ENCODE peak calls at places on chromosomes 4 and X, in seven cellular contexts. I is mesendoderm, M is HCT116, B is fibroblast of lung, A is mesenchymal stem cell, Y is IMR-90, E is GM12878. R is an unnamed sample. For H3K4me1, the result is how much of the 10 kb centered on the place peaks cover.

GRCh38 chr4:168515222-168516011 is 18.6 kb downstream of the PALLD start:
- DNase-seq in I (no peak), M (no peak), B (no peak), A (no peak), Y (no peak), E (no peak), R (no peak)

GRCh38 chrX:24148535-24149345 is 789 bp upstream of the ZFX start:
- DNase-seq in I (peak), M (no peak), B (peak), A (peak), Y (peak), E (no peak), R (no peak)

GRCh38 chr4:87018751-87019150 is 83.9 kb downstream of the AFF1 start:
- DNase-seq in I (no peak), M (no peak), B (no peak), A (no peak), Y (no peak), E (no peak), R (no peak)

GRCh38 chr4:145709843-145710242 is 29.9 kb downstream of the C4orf51 start:
- DNase-seq in I (no peak), M (no peak), B (peak), A (peak), Y (peak), E (no peak), R (no peak)

GRCh38 chr4:86432552-86433134 is 72.8 kb upstream of the MAPK10 start:
- DNase-seq in I (no peak), M (no peak), B (no peak), A (no peak), Y (no peak), E (no peak), R (peak)

GRCh38 chr4:147799986-147800555 is 68.2 kb downstream of the ARHGAP10 start:
- DNase-seq in I (no peak), M (no peak), B (no peak), A (peak), Y (no peak), E (peak), R (peak)

GRCh38 chrX:130829526-130830515 is 73.2 kb downstream of the ENOX2 start:
- DNase-seq in I (no peak), M (no peak), B (peak), A (no peak), Y (no peak), E (no peak), R (no peak)

GRCh38 chrX:152927858-152928760 is 30.2 kb downstream of the ZNF185 start:
- DNase-seq in I (no peak), M (no peak), B (no peak), A (no peak), Y (no peak), E (no peak), R (no peak)

GRCh38 chr4:80434238-80434637 is 98.7 kb downstream of the CFAP299 start:
- DNase-seq in I (no peak), M (no peak), B (peak), A (no peak), Y (peak), E (no peak), R (no peak)

GRCh38 chr4:22988526-22988925 is 295.8 kb downstream of the GBA3 start:
- DNase-seq in I (no peak), M (no peak), B (no peak), A (no peak), Y (no peak), E (no peak), R (no peak)

GRCh38 chrX:120999413-120999812 is 13.9 kb upstream of the CT47A1 start:
- DNase-seq in I (no peak), M (no peak), B (no peak), A (no peak), Y (no peak), E (no peak), R (no peak)

GRCh38 chr4:110046588-110047049 is 133.9 kb downstream of the EGF start:
- DNase-seq in I (no peak), M (peak), B (peak), A (peak), Y (peak), E (no peak), R (no peak)

GRCh38 chrX:19795289-19795688 is 92.1 kb downstream of the SH3KBP1 start:
- DNase-seq in I (no peak), M (no peak), B (no peak), A (no peak), Y (no peak), E (no peak), R (no peak)

GRCh38 chr4:165368567-165368966 is 10.2 kb upstream of the CPE start:
- DNase-seq in I (no peak), M (no peak), B (no peak), A (no peak), Y (no peak), E (no peak), R (no peak)

GRCh38 chr4:165369522-165369921 is 9.3 kb upstream of the CPE start:
- DNase-seq in I (no peak), M (no peak), B (peak), A (peak), Y (no peak), E (no peak), R (no peak)

GRCh38 chr4:165367040-165367439 is 11.8 kb upstream of the CPE start:
- DNase-seq in I (no peak), M (peak), B (no peak), A (no peak), Y (no peak), E (no peak), R (no peak)

GRCh38 chr4:165370530-165370929 is 8.3 kb upstream of the CPE start:
- DNase-seq in I (no peak), M (no peak), B (no peak), A (no peak), Y (no peak), E (no peak), R (no peak)

DNA sequence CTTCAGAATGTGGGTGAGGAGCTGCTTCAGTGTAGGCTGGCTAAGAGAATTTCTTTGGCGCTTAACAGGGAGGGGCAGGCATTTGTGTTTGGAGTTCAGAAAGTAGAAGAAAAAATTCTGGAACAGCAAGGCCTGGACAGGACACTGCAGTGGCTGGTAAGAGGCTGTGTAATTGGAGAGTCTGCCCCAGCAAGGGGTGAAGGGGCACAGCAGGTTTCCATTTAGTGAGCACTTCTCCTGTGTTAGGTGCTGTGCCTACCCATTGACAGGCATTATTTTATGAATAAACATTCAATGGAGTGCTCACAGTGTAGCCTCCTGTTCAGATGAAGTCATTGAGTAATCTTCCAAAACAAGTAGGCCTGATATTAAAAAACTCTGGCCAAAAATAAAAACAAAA is 10.7 kb upstream of the CPE start:
- DNase-seq in I (no peak), M (no peak), B (no peak), A (no peak), Y (no peak), E (no peak), R (no peak)
- H3K4me1 ChIP-seq in I (under half), M (under half), B (under half), A (under half), Y (under half), E (under half), R (under half)

GRCh38 chr4:3315566-3315965 is 22.7 kb downstream of the RGS12 start:
- DNase-seq in I (no peak), M (no peak), B (no peak), A (no peak), Y (no peak), E (no peak), R (no peak)

GRCh38 chr4:3313139-3313538 is 20.3 kb downstream of the RGS12 start:
- DNase-seq in I (no peak), M (no peak), B (no peak), A (no peak), Y (no peak), E (no peak), R (no peak)

GRCh38 chr4:3312362-3312761 is 19.5 kb downstream of the RGS12 start:
- DNase-seq in I (no peak), M (no peak), B (no peak), A (no peak), Y (no peak), E (no peak), R (no peak)

GRCh38 chr4:3314706-3315260 is 22.0 kb downstream of the RGS12 start:
- DNase-seq in I (no peak), M (no peak), B (no peak), A (no peak), Y (no peak), E (no peak), R (no peak)

DNA sequence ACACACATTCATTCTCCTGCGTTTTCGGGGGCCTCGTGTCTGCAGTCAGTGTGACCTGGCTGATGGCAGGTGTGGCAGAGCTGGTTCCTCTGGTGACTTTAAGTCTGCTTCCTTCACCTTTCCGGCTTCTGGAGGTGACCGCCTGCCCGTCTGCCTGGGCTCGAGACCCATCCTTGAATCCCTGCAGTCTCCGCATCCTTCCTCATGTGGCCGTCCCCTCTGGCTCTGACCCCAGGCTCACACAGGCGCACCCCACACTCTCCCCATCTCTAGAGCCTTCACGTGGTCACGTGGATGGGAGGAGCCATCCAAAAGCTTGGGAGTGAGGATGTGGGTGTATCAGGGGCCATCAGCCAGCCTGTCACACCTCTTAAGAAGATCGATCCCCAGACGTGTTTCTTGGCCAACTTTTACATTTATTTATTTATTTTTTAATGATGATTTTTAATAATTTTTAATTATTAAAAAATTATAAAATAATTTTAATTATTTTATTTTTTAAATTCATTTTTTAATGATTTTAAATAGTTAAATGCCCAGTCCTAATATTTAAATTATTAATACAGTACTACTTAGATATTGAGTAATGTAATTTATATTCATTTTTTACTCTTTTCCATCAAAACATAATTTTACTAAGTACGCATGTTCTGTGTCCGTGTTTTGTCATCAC is 20.9 kb downstream of the RGS12 start:
- DNase-seq in I (no peak), M (no peak), B (no peak), A (no peak), Y (no peak), E (no peak), R (no peak)
- H3K9ac ChIP-seq in I (no peak), M (no peak), B (no peak), A (no peak), Y (no peak), E (no peak), R (no peak)

DNA sequence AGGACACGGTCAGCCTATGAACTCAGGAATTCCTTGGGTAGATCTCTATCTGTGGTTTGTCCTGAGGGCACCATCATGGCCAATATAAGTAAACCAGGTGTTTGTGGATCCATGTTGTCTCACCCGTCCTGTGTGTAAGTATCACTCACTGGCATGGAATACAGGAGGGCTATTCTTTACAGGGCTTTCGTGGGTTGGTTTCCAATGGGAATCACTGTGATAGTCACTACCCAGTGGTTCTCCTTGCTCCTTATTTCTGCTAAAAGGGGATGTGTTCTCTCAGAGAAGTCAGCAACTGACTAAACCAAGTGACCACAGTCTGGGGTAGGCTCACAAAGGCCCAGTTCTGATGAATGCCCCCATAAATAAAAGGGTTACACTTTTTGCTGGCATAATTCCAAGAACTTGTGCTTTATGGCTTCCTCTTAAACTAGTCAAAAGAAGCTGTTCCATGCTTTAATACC is 236.7 kb upstream of the JADE1 start:
- DNase-seq in I (peak), M (no peak), B (no peak), A (no peak), Y (no peak), E (no peak), R (no peak)
- H3K4me1 ChIP-seq in I (under half), M (under half), B (under half), A (under half), Y (under half), E (under half), R (under half)

GRCh38 chrX:40272786-40273185 is 175.0 kb upstream of the BCOR start:
- DNase-seq in I (peak), M (no peak), B (no peak), A (no peak), Y (no peak), E (no peak), R (no peak)

GRCh38 chrX:40277672-40278071 is 179.9 kb upstream of the BCOR start:
- DNase-seq in I (no peak), M (no peak), B (no peak), A (no peak), Y (no peak), E (no peak), R (no peak)

GRCh38 chrX:40272141-40272540 is 174.4 kb upstream of the BCOR start:
- DNase-seq in I (no peak), M (no peak), B (no peak), A (no peak), Y (no peak), E (no peak), R (no peak)

GRCh38 chrX:40278340-40279090 is 180.8 kb upstream of the BCOR start:
- DNase-seq in I (no peak), M (no peak), B (no peak), A (peak), Y (no peak), E (no peak), R (no peak)

DNA sequence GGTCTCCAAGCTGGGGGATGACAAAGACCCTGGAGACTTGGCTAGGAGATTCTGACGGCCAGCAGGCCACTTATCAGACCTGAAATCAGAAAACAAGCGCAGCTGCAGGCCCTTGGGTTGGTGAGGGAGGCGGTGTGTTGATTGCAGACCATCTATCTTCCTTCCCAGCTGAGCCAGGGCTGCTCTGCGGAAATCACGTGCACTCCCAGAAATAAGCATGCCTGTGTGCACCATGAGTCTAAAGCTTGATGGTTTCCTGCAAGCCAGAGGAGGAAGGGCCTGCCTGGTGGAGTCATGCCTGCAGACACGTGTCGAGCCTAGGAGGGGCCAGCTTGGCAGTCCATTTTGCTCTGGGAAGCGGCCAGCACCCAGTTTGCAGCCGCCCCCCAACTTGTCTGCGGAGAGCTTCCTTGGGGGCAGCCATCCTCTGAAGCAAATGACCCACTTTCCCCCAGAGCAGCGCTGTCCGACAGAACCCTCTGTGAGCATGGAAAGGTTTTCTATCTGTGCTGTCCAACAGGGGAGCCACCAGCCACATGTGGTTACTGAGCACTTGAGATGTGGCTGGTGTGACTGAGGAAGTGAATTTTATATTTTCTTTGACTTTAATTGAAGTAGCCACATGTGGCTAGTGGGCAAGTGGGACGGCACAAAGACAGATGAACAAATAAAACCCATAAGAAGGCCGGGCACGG is 175.7 kb upstream of the BCOR start:
- DNase-seq in I (peak), M (no peak), B (peak), A (peak), Y (peak), E (no peak), R (no peak)
- H3K9ac ChIP-seq in I (no peak), M (no peak), B (no peak), A (no peak), Y (no peak), E (no peak), R (no peak)

DNA sequence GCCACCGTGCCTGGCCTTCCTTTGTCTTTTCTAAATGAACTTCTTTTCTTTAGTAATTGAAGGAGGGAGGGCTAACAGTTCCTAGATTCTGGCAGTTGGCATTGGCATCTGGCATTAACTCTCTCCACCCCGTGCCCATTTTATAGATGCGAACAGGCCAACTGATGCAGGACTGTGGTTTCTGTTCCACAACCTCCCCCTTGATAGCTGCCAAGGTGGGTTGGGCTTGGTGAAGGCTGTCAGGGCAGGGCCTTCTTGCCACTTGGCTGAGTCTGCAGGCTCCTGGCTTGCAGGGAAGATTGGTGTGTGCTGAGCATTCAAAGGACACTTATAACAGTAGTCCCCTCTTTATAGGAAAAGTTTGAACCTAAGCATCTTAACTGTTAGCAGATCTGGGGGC is 4.3 kb downstream of the SOWAHD start:
- DNase-seq in I (peak), M (no peak), B (no peak), A (no peak), Y (no peak), E (no peak), R (no peak)
- H3K4me1 ChIP-seq in I (under half), M (under half), B (under half), A (under half), Y (under half), E (under half), R (under half)